ENCODE peak calls at places on chromosomes 1 and 21, in six cellular contexts. One of them, this sample, is unnamed.

GRCh38 chr1:209875510-209875909 is 47.7 kb downstream of the UTP25 start:
- DNase-seq in DND-41: no peak
- DNase-seq in psoas muscle: no peak
- DNase-seq in bronchial epithelial cell: peak
- DNase-seq in fibroblast of pulmonary artery: peak
- DNase-seq in RWPE1: no peak
- DNase-seq in this sample: peak

GRCh38 chr1:94622757-94623156 is 81.2 kb upstream of the F3 start:
- DNase-seq in psoas muscle: no peak
- DNase-seq in fibroblast of pulmonary artery: peak
- DNase-seq in RWPE1: peak
- DNase-seq in bronchial epithelial cell: peak
- DNase-seq in DND-41: no peak
- DNase-seq in this sample: peak

GRCh38 chr1:175536369-175536768 is 207.0 kb downstream of the TNR start:
- DNase-seq in psoas muscle: no peak
- DNase-seq in fibroblast of pulmonary artery: peak
- DNase-seq in DND-41: no peak
- DNase-seq in bronchial epithelial cell: no peak
- DNase-seq in RWPE1: no peak
- DNase-seq in this sample: no peak

GRCh38 chr1:12616709-12617373 is 1.2 kb downstream of the DHRS3 start:
- DNase-seq in fibroblast of pulmonary artery: no peak
- DNase-seq in RWPE1: peak
- DNase-seq in psoas muscle: peak
- DNase-seq in DND-41: peak
- DNase-seq in bronchial epithelial cell: no peak
- DNase-seq in this sample: no peak

GRCh38 chr1:1321477-1321876 is 3.0 kb downstream of the INTS11 start:
- DNase-seq in RWPE1: no peak
- DNase-seq in DND-41: no peak
- DNase-seq in fibroblast of pulmonary artery: no peak
- DNase-seq in bronchial epithelial cell: no peak
- DNase-seq in psoas muscle: no peak
- DNase-seq in this sample: no peak

GRCh38 chr1:107480548-107480947 is 339.7 kb downstream of the NTNG1 start:
- DNase-seq in bronchial epithelial cell: no peak
- DNase-seq in fibroblast of pulmonary artery: no peak
- DNase-seq in DND-41: no peak
- DNase-seq in RWPE1: no peak
- DNase-seq in psoas muscle: peak
- DNase-seq in this sample: no peak

GRCh38 chr1:51648180-51649109 is 31.6 kb downstream of the OSBPL9 start:
- DNase-seq in DND-41: no peak
- DNase-seq in psoas muscle: no peak
- DNase-seq in fibroblast of pulmonary artery: peak
- DNase-seq in RWPE1: no peak
- DNase-seq in bronchial epithelial cell: peak
- DNase-seq in this sample: peak

GRCh38 chr1:220409751-220410370 is 118.1 kb upstream of the MARK1 start:
- DNase-seq in bronchial epithelial cell: no peak
- DNase-seq in DND-41: no peak
- DNase-seq in RWPE1: no peak
- DNase-seq in psoas muscle: no peak
- DNase-seq in fibroblast of pulmonary artery: no peak
- DNase-seq in this sample: no peak

GRCh38 chr1:15975358-15975804 is 520 bp downstream of the ZBTB17 start:
- DNase-seq in DND-41: peak
- DNase-seq in RWPE1: peak
- DNase-seq in psoas muscle: peak
- DNase-seq in fibroblast of pulmonary artery: peak
- DNase-seq in bronchial epithelial cell: peak
- DNase-seq in this sample: peak

GRCh38 chr1:83086346-83086745 is 912.6 kb downstream of the TTLL7 start:
- DNase-seq in DND-41: no peak
- DNase-seq in RWPE1: no peak
- DNase-seq in psoas muscle: no peak
- DNase-seq in fibroblast of pulmonary artery: no peak
- DNase-seq in bronchial epithelial cell: peak
- DNase-seq in this sample: no peak

GRCh38 chr1:47182681-47183235 is 7.1 kb downstream of the PDZK1IP1 start:
- DNase-seq in psoas muscle: no peak
- DNase-seq in bronchial epithelial cell: no peak
- DNase-seq in RWPE1: no peak
- DNase-seq in fibroblast of pulmonary artery: no peak
- DNase-seq in DND-41: no peak
- DNase-seq in this sample: no peak

GRCh38 chr1:40712997-40713396 is 21.5 kb downstream of the NFYC start:
- DNase-seq in psoas muscle: no peak
- DNase-seq in fibroblast of pulmonary artery: no peak
- DNase-seq in bronchial epithelial cell: no peak
- DNase-seq in DND-41: no peak
- DNase-seq in RWPE1: no peak
- DNase-seq in this sample: no peak

GRCh38 chr1:154998201-154998780 is 4.3 kb upstream of the ZBTB7B start:
- DNase-seq in psoas muscle: peak
- DNase-seq in RWPE1: no peak
- DNase-seq in fibroblast of pulmonary artery: no peak
- DNase-seq in bronchial epithelial cell: no peak
- DNase-seq in DND-41: no peak
- DNase-seq in this sample: no peak

GRCh38 chr1:155226910-155227260 is 18.4 kb downstream of the MTX1 start:
- DNase-seq in RWPE1: no peak
- DNase-seq in fibroblast of pulmonary artery: peak
- DNase-seq in psoas muscle: peak
- DNase-seq in bronchial epithelial cell: no peak
- DNase-seq in DND-41: no peak
- DNase-seq in this sample: peak

GRCh38 chr21:40102682-40103081 is 235.4 kb downstream of the PCP4 start:
- DNase-seq in RWPE1: no peak
- DNase-seq in psoas muscle: no peak
- DNase-seq in fibroblast of pulmonary artery: no peak
- DNase-seq in DND-41: no peak
- DNase-seq in bronchial epithelial cell: no peak
- DNase-seq in this sample: no peak

GRCh38 chr1:56063461-56063860 is 515.9 kb downstream of the PLPP3 start:
- DNase-seq in RWPE1: no peak
- DNase-seq in psoas muscle: peak
- DNase-seq in DND-41: no peak
- DNase-seq in bronchial epithelial cell: no peak
- DNase-seq in fibroblast of pulmonary artery: peak
- DNase-seq in this sample: no peak

GRCh38 chr21:34845521-34846213 is 176.9 kb downstream of the CLIC6 start:
- DNase-seq in psoas muscle: no peak
- DNase-seq in fibroblast of pulmonary artery: peak
- DNase-seq in bronchial epithelial cell: peak
- DNase-seq in DND-41: no peak
- DNase-seq in RWPE1: peak
- DNase-seq in this sample: peak

GRCh38 chr21:42218836-42219605 is at the start of gene ABCG1:
- DNase-seq in RWPE1: peak
- DNase-seq in DND-41: peak
- DNase-seq in psoas muscle: peak
- DNase-seq in bronchial epithelial cell: no peak
- DNase-seq in fibroblast of pulmonary artery: peak
- DNase-seq in this sample: no peak

GRCh38 chr21:35649186-35649585 is 411.1 kb downstream of the SETD4 start:
- DNase-seq in bronchial epithelial cell: peak
- DNase-seq in DND-41: no peak
- DNase-seq in fibroblast of pulmonary artery: peak
- DNase-seq in RWPE1: peak
- DNase-seq in psoas muscle: no peak
- DNase-seq in this sample: peak

GRCh38 chr1:213947200-213947775 is 40.5 kb upstream of the PROX1 start:
- DNase-seq in psoas muscle: no peak
- DNase-seq in bronchial epithelial cell: peak
- DNase-seq in DND-41: no peak
- DNase-seq in fibroblast of pulmonary artery: no peak
- DNase-seq in RWPE1: no peak
- DNase-seq in this sample: no peak

GRCh38 chr1:182786223-182787001 is 3.2 kb upstream of the NPL start:
- DNase-seq in psoas muscle: peak
- DNase-seq in RWPE1: peak
- DNase-seq in fibroblast of pulmonary artery: peak
- DNase-seq in bronchial epithelial cell: peak
- DNase-seq in DND-41: peak
- DNase-seq in this sample: peak

GRCh38 chr1:27331922-27332321 is 9.9 kb upstream of the SYTL1 start:
- DNase-seq in fibroblast of pulmonary artery: no peak
- DNase-seq in DND-41: no peak
- DNase-seq in psoas muscle: no peak
- DNase-seq in RWPE1: no peak
- DNase-seq in bronchial epithelial cell: no peak
- DNase-seq in this sample: no peak

GRCh38 chr1:230322967-230323547 is 103.1 kb downstream of the PGBD5 start:
- DNase-seq in RWPE1: no peak
- DNase-seq in psoas muscle: no peak
- DNase-seq in DND-41: no peak
- DNase-seq in bronchial epithelial cell: no peak
- DNase-seq in fibroblast of pulmonary artery: no peak
- DNase-seq in this sample: no peak

GRCh38 chr1:231315887-231316286 is 21.8 kb downstream of the EXOC8 start:
- DNase-seq in psoas muscle: peak
- DNase-seq in fibroblast of pulmonary artery: peak
- DNase-seq in DND-41: peak
- DNase-seq in bronchial epithelial cell: no peak
- DNase-seq in RWPE1: no peak
- DNase-seq in this sample: peak

GRCh38 chr1:45037456-45037855 is 25.4 kb downstream of the UROD start:
- DNase-seq in psoas muscle: no peak
- DNase-seq in RWPE1: no peak
- DNase-seq in fibroblast of pulmonary artery: peak
- DNase-seq in bronchial epithelial cell: peak
- DNase-seq in DND-41: no peak
- DNase-seq in this sample: no peak

GRCh38 chr1:72946901-72947505 is 664.7 kb upstream of the NEGR1 start:
- DNase-seq in psoas muscle: no peak
- DNase-seq in RWPE1: no peak
- DNase-seq in DND-41: no peak
- DNase-seq in fibroblast of pulmonary artery: no peak
- DNase-seq in bronchial epithelial cell: no peak
- DNase-seq in this sample: no peak

GRCh38 chr1:108860190-108860907 is 3.5 kb upstream of the AKNAD1 start:
- DNase-seq in psoas muscle: no peak
- DNase-seq in DND-41: no peak
- DNase-seq in fibroblast of pulmonary artery: no peak
- DNase-seq in RWPE1: no peak
- DNase-seq in bronchial epithelial cell: no peak
- DNase-seq in this sample: no peak

GRCh38 chr1:8660455-8660854 is 157.0 kb downstream of the RERE start:
- DNase-seq in psoas muscle: peak
- DNase-seq in fibroblast of pulmonary artery: peak
- DNase-seq in bronchial epithelial cell: peak
- DNase-seq in DND-41: no peak
- DNase-seq in RWPE1: peak
- DNase-seq in this sample: peak

GRCh38 chr1:1085171-1085841 is 11.2 kb upstream of the RNF223 start:
- DNase-seq in RWPE1: no peak
- DNase-seq in fibroblast of pulmonary artery: no peak
- DNase-seq in bronchial epithelial cell: no peak
- DNase-seq in DND-41: no peak
- DNase-seq in psoas muscle: no peak
- DNase-seq in this sample: no peak

GRCh38 chr1:30672661-30673060 is 50.7 kb downstream of the MATN1 start:
- DNase-seq in DND-41: no peak
- DNase-seq in bronchial epithelial cell: no peak
- DNase-seq in RWPE1: no peak
- DNase-seq in psoas muscle: no peak
- DNase-seq in fibroblast of pulmonary artery: no peak
- DNase-seq in this sample: peak

GRCh38 chr1:55188909-55189308 is 26.3 kb downstream of the USP24 start:
- DNase-seq in fibroblast of pulmonary artery: no peak
- DNase-seq in psoas muscle: no peak
- DNase-seq in bronchial epithelial cell: no peak
- DNase-seq in RWPE1: no peak
- DNase-seq in DND-41: no peak
- DNase-seq in this sample: no peak

GRCh38 chr21:25360593-25360992 is 246.7 kb downstream of the MRPL39 start:
- DNase-seq in RWPE1: no peak
- DNase-seq in DND-41: no peak
- DNase-seq in fibroblast of pulmonary artery: no peak
- DNase-seq in bronchial epithelial cell: no peak
- DNase-seq in psoas muscle: no peak
- DNase-seq in this sample: peak
- TF ChIP-seq CTCF in RWPE1: no peak
- TF ChIP-seq CTCF in DND-41: peak
- TF ChIP-seq CTCF in fibroblast of pulmonary artery: peak
- TF ChIP-seq CTCF in bronchial epithelial cell: no peak
- TF ChIP-seq CTCF in psoas muscle: no peak
- TF ChIP-seq CTCF in this sample: peak

GRCh38 chr21:45880097-45881068 is 101.2 kb upstream of the COL6A1 start:
- DNase-seq in DND-41: peak
- DNase-seq in bronchial epithelial cell: peak
- DNase-seq in psoas muscle: peak
- DNase-seq in RWPE1: peak
- DNase-seq in fibroblast of pulmonary artery: peak
- DNase-seq in this sample: peak
- TF ChIP-seq CTCF in DND-41: peak
- TF ChIP-seq CTCF in bronchial epithelial cell: peak
- TF ChIP-seq CTCF in psoas muscle: peak
- TF ChIP-seq CTCF in RWPE1: peak
- TF ChIP-seq CTCF in fibroblast of pulmonary artery: peak
- TF ChIP-seq CTCF in this sample: peak

GRCh38 chr1:116389705-116390104 is 16.7 kb downstream of the ATP1A1 start:
- DNase-seq in bronchial epithelial cell: no peak
- DNase-seq in RWPE1: no peak
- DNase-seq in psoas muscle: no peak
- DNase-seq in DND-41: no peak
- DNase-seq in fibroblast of pulmonary artery: no peak
- DNase-seq in this sample: no peak
- TF ChIP-seq CTCF in bronchial epithelial cell: no peak
- TF ChIP-seq CTCF in RWPE1: no peak
- TF ChIP-seq CTCF in psoas muscle: no peak
- TF ChIP-seq CTCF in DND-41: no peak
- TF ChIP-seq CTCF in fibroblast of pulmonary artery: no peak
- TF ChIP-seq CTCF in this sample: no peak

GRCh38 chr1:167126811-167127210 is 32.9 kb downstream of the STYXL2 start:
- DNase-seq in psoas muscle: peak
- DNase-seq in bronchial epithelial cell: no peak
- DNase-seq in DND-41: no peak
- DNase-seq in RWPE1: no peak
- DNase-seq in fibroblast of pulmonary artery: no peak
- DNase-seq in this sample: no peak

GRCh38 chr1:167127661-167128060 is 33.8 kb downstream of the STYXL2 start:
- DNase-seq in DND-41: no peak
- DNase-seq in psoas muscle: no peak
- DNase-seq in fibroblast of pulmonary artery: no peak
- DNase-seq in bronchial epithelial cell: no peak
- DNase-seq in RWPE1: no peak
- DNase-seq in this sample: no peak

GRCh38 chr1:167127236-167127635 is 33.4 kb downstream of the STYXL2 start:
- DNase-seq in fibroblast of pulmonary artery: no peak
- DNase-seq in RWPE1: no peak
- DNase-seq in psoas muscle: no peak
- DNase-seq in bronchial epithelial cell: no peak
- DNase-seq in DND-41: no peak
- DNase-seq in this sample: no peak

GRCh38 chr1:167126317-167126716 is 32.4 kb downstream of the STYXL2 start:
- DNase-seq in RWPE1: no peak
- DNase-seq in fibroblast of pulmonary artery: no peak
- DNase-seq in psoas muscle: no peak
- DNase-seq in DND-41: no peak
- DNase-seq in bronchial epithelial cell: no peak
- DNase-seq in this sample: no peak

GRCh38 chr1:167128261-167129227 is 34.7 kb downstream of the STYXL2 start:
- DNase-seq in psoas muscle: no peak
- DNase-seq in bronchial epithelial cell: no peak
- DNase-seq in DND-41: no peak
- DNase-seq in fibroblast of pulmonary artery: no peak
- DNase-seq in RWPE1: no peak
- DNase-seq in this sample: no peak
- TF ChIP-seq CTCF in psoas muscle: no peak
- TF ChIP-seq CTCF in bronchial epithelial cell: peak
- TF ChIP-seq CTCF in DND-41: peak
- TF ChIP-seq CTCF in fibroblast of pulmonary artery: no peak
- TF ChIP-seq CTCF in RWPE1: no peak
- TF ChIP-seq CTCF in this sample: no peak

This sample was measured in fibroblast of mammary gland.